ENCODE peak calls at places on chromosomes 7 and 10, in seven cellular contexts. F is NCI-H2029; D is sciatic nerve; T is T1000; U is activated CD4-positive, alpha-beta T cell treated with anti-CD3 and anti-CD28 coated beads, Interleukin-2, amount 10 ng/mL, durations not matched to agents 7 days and 5 days; H is dorsolateral prefrontal cortex; K is stimulated activated CD8-positive, alpha-beta memory T cell treated with anti-CD3 and anti-CD28 coated beads, Interleukin-2, amount 100 ng/mL, for 1 hour. R is an unnamed sample.

GRCh38 chr10:29862926-29863614 is 196.3 kb downstream of the JCAD start:
- DNase-seq in D (no peak), H (no peak), K (no peak), U (no peak), T (peak), F (no peak), R (no peak)

GRCh38 chr7:18125536-18125935 is 97.9 kb upstream of the PRPS1L1 start:
- DNase-seq in K (no peak), D (no peak), F (no peak), H (no peak), U (no peak), T (no peak), R (no peak)

GRCh38 chr7:18866359-18867036 is 250.9 kb downstream of the TWIST1 start:
- DNase-seq in D (peak), T (peak), F (no peak), U (no peak), H (no peak), K (no peak), R (peak)

GRCh38 chr10:77456414-77456813 is 181.2 kb downstream of the KCNMA1 start:
- DNase-seq in F (peak), U (no peak), D (no peak), K (no peak), T (no peak), H (no peak), R (peak)

GRCh38 chr10:133100706-133101463 is 13.2 kb downstream of the ADGRA1 start:
- DNase-seq in H (no peak), K (no peak), D (no peak), F (peak), T (no peak), U (no peak), R (peak)

GRCh38 chr10:70815504-70816219 is at the start of gene SGPL1:
- DNase-seq in T (peak), H (peak), U (peak), K (peak), D (peak), F (peak), R (peak)

GRCh38 chr7:96436880-96437279 is 115.0 kb upstream of the SLC25A13 start:
- DNase-seq in H (no peak), F (no peak), T (no peak), U (no peak), K (no peak), D (no peak), R (no peak)

GRCh38 chr7:24948739-24949138 is 31.2 kb downstream of the OSBPL3 start:
- DNase-seq in F (no peak), K (no peak), H (no peak), T (no peak), D (no peak), U (no peak), R (no peak)

GRCh38 chr10:49327036-49327813 is 28.3 kb downstream of the C10orf71 start:
- DNase-seq in K (no peak), T (no peak), U (no peak), D (no peak), H (no peak), F (no peak), R (no peak)

GRCh38 chr10:12729885-12730284 is 271.6 kb downstream of the CCDC3 start:
- DNase-seq in D (no peak), T (no peak), U (no peak), K (no peak), F (no peak), H (no peak), R (no peak)

GRCh38 chr10:113907166-113907565 is 52.7 kb downstream of the NHLRC2 start:
- DNase-seq in F (no peak), T (no peak), U (no peak), K (no peak), D (no peak), H (no peak), R (no peak)

GRCh38 chr7:130897515-130898419 is 163.8 kb upstream of the KLF14 start:
- DNase-seq in T (no peak), K (no peak), D (no peak), U (no peak), H (no peak), F (peak), R (no peak)

GRCh38 chr7:96831446-96831845 is 121.8 kb upstream of the SEM1 start:
- DNase-seq in U (no peak), H (no peak), F (no peak), T (no peak), D (no peak), K (no peak), R (no peak)